ENCODE peak calls at places on chromosomes 4 and X, in four cellular contexts. U is IMR-90, Y is mesendoderm, F is H1. P is an unnamed sample.

GRCh38 chr4:7339751-7340552 is 94.8 kb downstream of the PSAPL1 start:
- DNase-seq in F (no peak), Y (no peak), U (no peak), P (no peak)

GRCh38 chr4:182447938-182448280 is 204.7 kb downstream of the TENM3 start:
- DNase-seq in F (no peak), U (no peak), Y (no peak), P (no peak)

GRCh38 chr4:156837625-156838345 is 133.8 kb downstream of the PDGFC start:
- DNase-seq in F (no peak), Y (no peak), U (no peak), P (no peak)

GRCh38 chr4:39636786-39637185 is 1.9 kb downstream of the SMIM14 start:
- DNase-seq in U (peak), F (no peak), Y (no peak), P (no peak)

GRCh38 chr4:40897557-40898203 is 147.9 kb downstream of the NSUN7 start:
- DNase-seq in Y (peak), F (peak), U (peak), P (peak)

GRCh38 chrX:77622233-77622632 is 163.8 kb downstream of the ATRX start:
- DNase-seq in U (no peak), Y (peak), F (no peak), P (peak)

GRCh38 chr4:156941940-156942548 is 29.6 kb downstream of the PDGFC start:
- DNase-seq in U (peak), Y (peak), F (peak), P (peak)

GRCh38 chr4:139774759-139775487 is 109.3 kb downstream of the MGST2 start:
- DNase-seq in U (no peak), Y (peak), F (no peak), P (no peak)

GRCh38 chr4:23805381-23805780 is 84.5 kb downstream of the PPARGC1A start:
- DNase-seq in F (no peak), Y (no peak), U (peak), P (no peak)

GRCh38 chr4:167021545-167022155 is 212.6 kb downstream of the SPOCK3 start:
- DNase-seq in U (peak), F (peak), Y (peak), P (peak)

GRCh38 chr4:108140328-108140727 is 28.4 kb downstream of the LEF1 start:
- DNase-seq in F (no peak), U (no peak), Y (no peak), P (no peak)

GRCh38 chr4:159297088-159297487 is 194.2 kb downstream of the RAPGEF2 start:
- DNase-seq in Y (no peak), F (no peak), U (peak), P (no peak)

GRCh38 chr4:153346563-153346962 is 2.1 kb downstream of the MND1 start:
- DNase-seq in U (peak), F (no peak), Y (peak), P (no peak)

GRCh38 chr4:71004281-71004851 is 10.9 kb downstream of the DCK start:
- DNase-seq in U (no peak), F (no peak), Y (peak), P (peak)

GRCh38 chr4:20646287-20646686 is 54.0 kb upstream of the PACRGL start:
- DNase-seq in F (no peak), Y (no peak), U (no peak), P (no peak)

GRCh38 chr4:39476181-39476873 is 17.5 kb downstream of the LIAS start:
- DNase-seq in U (peak), Y (no peak), F (no peak), P (no peak)

GRCh38 chrX:107674480-107675364 is 46.4 kb downstream of the PRPS1 start:
- DNase-seq in Y (no peak), F (no peak), U (no peak), P (no peak)

GRCh38 chr4:140926672-140927071 is 170.5 kb upstream of the TBC1D9 start:
- DNase-seq in F (no peak), U (peak), Y (peak), P (no peak)

GRCh38 chr4:2378898-2379297 is 39.5 kb downstream of the ZFYVE28 start:
- DNase-seq in F (no peak), U (no peak), Y (no peak), P (no peak)

GRCh38 chr4:148926861-148927260 is 484.6 kb upstream of the NR3C2 start:
- DNase-seq in U (peak), Y (peak), F (no peak), P (no peak)

GRCh38 chrX:30610050-30610449 is 32.5 kb upstream of the TASL start:
- DNase-seq in Y (no peak), F (no peak), U (no peak), P (no peak)

GRCh38 chr4:159103406-159104131 is 690 bp downstream of the RAPGEF2 start:
- DNase-seq in F (no peak), Y (peak), U (peak), P (peak)

GRCh38 chr4:3074078-3074845 is at the start of the genes HTT and HTT-AS:
- DNase-seq in U (peak), Y (peak), F (peak), P (peak)

GRCh38 chr4:124121511-124121934 is 591.0 kb downstream of the ANKRD50 start:
- DNase-seq in Y (no peak), U (peak), F (no peak), P (no peak)

DNA sequence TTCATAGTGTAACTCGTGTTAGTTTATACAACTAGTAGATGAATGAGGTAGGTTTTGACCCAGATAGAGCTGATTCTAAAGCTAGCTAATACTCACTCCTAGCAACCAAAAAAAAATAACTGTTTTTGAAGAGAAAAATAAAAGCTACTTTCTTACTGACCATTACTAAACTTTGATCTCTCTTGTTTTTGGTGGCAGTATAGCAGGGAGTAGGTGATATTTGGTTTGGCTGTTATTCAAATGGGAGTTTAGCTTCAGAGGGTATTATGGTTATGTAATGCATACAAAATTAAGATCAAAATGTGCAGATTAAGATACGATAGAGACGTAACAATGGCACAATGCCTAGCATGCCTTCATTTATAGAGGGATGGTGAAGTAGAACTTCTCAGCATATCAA is 1104.5 kb downstream of the PCDH19 start:
- DNase-seq in Y (no peak), U (no peak), F (no peak), P (no peak)
- H3K56ac ChIP-seq in Y (no peak), U (no peak), F (no peak), P (no peak)

GRCh38 chr4:86091201-86091600 is 268.7 kb downstream of the MAPK10 start:
- DNase-seq in Y (no peak), F (no peak), U (peak), P (no peak)

GRCh38 chr4:86098691-86099090 is 261.2 kb downstream of the MAPK10 start:
- DNase-seq in U (no peak), Y (no peak), F (no peak), P (no peak)

GRCh38 chr4:86092684-86093083 is 267.2 kb downstream of the MAPK10 start:
- DNase-seq in U (peak), Y (no peak), F (no peak), P (no peak)

GRCh38 chr4:86099348-86099747 is 260.5 kb downstream of the MAPK10 start:
- DNase-seq in Y (peak), F (no peak), U (no peak), P (peak)

GRCh38 chr4:86096373-86096772 is 263.5 kb downstream of the MAPK10 start:
- DNase-seq in U (no peak), F (no peak), Y (no peak), P (no peak)
- H3K56ac ChIP-seq in U (no peak), F (no peak), Y (no peak), P (no peak)

GRCh38 chr4:133003169-133003568 is 145.9 kb upstream of the PCDH10 start:
- DNase-seq in U (no peak), F (no peak), Y (no peak), P (no peak)
- H3K56ac ChIP-seq in U (no peak), F (no peak), Y (no peak), P (no peak)

GRCh38 chr4:183816077-183816476 is 89.0 kb upstream of the STOX2 start:
- DNase-seq in U (no peak), F (no peak), Y (no peak), P (no peak)
- H3K56ac ChIP-seq in U (no peak), F (no peak), Y (no peak), P (no peak)